ENCODE peak calls at places on chromosomes 11 and 22, in eight cellular contexts. One of them, this sample, is unnamed.

GRCh38 chr11:133946541-133947297 is 10.0 kb downstream of the IGSF9B start:
- DNase-seq in AG10803: no peak
- DNase-seq in mesenchymal stem cell: no peak
- DNase-seq in upper lobe of right lung: peak; percentile 61
- DNase-seq in right cardiac atrium: peak; percentile 81
- DNase-seq in heart right ventricle: peak; percentile 50
- DNase-seq in adipocyte: no peak
- DNase-seq in small intestine: no peak
- DNase-seq in this sample: no peak

GRCh38 chr22:28229566-28230483 is 310.8 kb upstream of the PITPNB start:
- DNase-seq in small intestine: no peak
- DNase-seq in upper lobe of right lung: no peak
- DNase-seq in AG10803: peak; percentile 87
- DNase-seq in right cardiac atrium: no peak
- DNase-seq in mesenchymal stem cell: peak; percentile 38
- DNase-seq in adipocyte: peak; percentile 61
- DNase-seq in heart right ventricle: no peak
- DNase-seq in this sample: no peak

GRCh38 chr11:44033411-44033850 is 14.3 kb upstream of the ACCSL start:
- DNase-seq in mesenchymal stem cell: no peak
- DNase-seq in right cardiac atrium: no peak
- DNase-seq in AG10803: no peak
- DNase-seq in heart right ventricle: no peak
- DNase-seq in small intestine: no peak
- DNase-seq in upper lobe of right lung: no peak
- DNase-seq in adipocyte: no peak
- DNase-seq in this sample: no peak

GRCh38 chr11:10688401-10688800 is 5.2 kb downstream of the IRAG1 start:
- DNase-seq in right cardiac atrium: no peak
- DNase-seq in upper lobe of right lung: no peak
- DNase-seq in small intestine: no peak
- DNase-seq in adipocyte: no peak
- DNase-seq in mesenchymal stem cell: no peak
- DNase-seq in AG10803: no peak
- DNase-seq in heart right ventricle: no peak
- DNase-seq in this sample: no peak

GRCh38 chr22:24834845-24835570 is 29.0 kb downstream of the SGSM1 start:
- DNase-seq in upper lobe of right lung: no peak
- DNase-seq in right cardiac atrium: no peak
- DNase-seq in adipocyte: no peak
- DNase-seq in AG10803: no peak
- DNase-seq in small intestine: peak; percentile 43
- DNase-seq in heart right ventricle: no peak
- DNase-seq in mesenchymal stem cell: peak; percentile 14
- DNase-seq in this sample: peak; percentile 44

GRCh38 chr11:2536440-2536989 is 91.7 kb downstream of the KCNQ1 start:
- DNase-seq in right cardiac atrium: peak; percentile 47
- DNase-seq in heart right ventricle: no peak
- DNase-seq in adipocyte: no peak
- DNase-seq in small intestine: no peak
- DNase-seq in mesenchymal stem cell: no peak
- DNase-seq in AG10803: no peak
- DNase-seq in upper lobe of right lung: peak; percentile 59
- DNase-seq in this sample: no peak

GRCh38 chr11:133928628-133929059 is 28.1 kb downstream of the IGSF9B start:
- DNase-seq in upper lobe of right lung: no peak
- DNase-seq in AG10803: peak; percentile 42
- DNase-seq in mesenchymal stem cell: no peak
- DNase-seq in right cardiac atrium: no peak
- DNase-seq in adipocyte: peak; percentile 34
- DNase-seq in small intestine: no peak
- DNase-seq in heart right ventricle: no peak
- DNase-seq in this sample: peak; percentile 82

GRCh38 chr11:59550842-59551650 is 39.7 kb downstream of the OR4D9 start:
- DNase-seq in adipocyte: peak; percentile 93
- DNase-seq in mesenchymal stem cell: peak; percentile 96
- DNase-seq in heart right ventricle: peak; percentile 77
- DNase-seq in AG10803: peak; percentile 91
- DNase-seq in small intestine: peak; percentile 80
- DNase-seq in upper lobe of right lung: peak; percentile 84
- DNase-seq in right cardiac atrium: peak; percentile 84
- DNase-seq in this sample: peak; percentile 90

GRCh38 chr11:27524155-27524554 is 17.6 kb upstream of the LIN7C start:
- DNase-seq in AG10803: peak; percentile 57
- DNase-seq in adipocyte: peak; percentile 39
- DNase-seq in small intestine: no peak
- DNase-seq in right cardiac atrium: no peak
- DNase-seq in mesenchymal stem cell: peak; percentile 30
- DNase-seq in upper lobe of right lung: no peak
- DNase-seq in heart right ventricle: no peak
- DNase-seq in this sample: no peak

GRCh38 chr22:29727248-29727551 is 7.4 kb downstream of the CABP7 start:
- DNase-seq in upper lobe of right lung: peak; percentile 71
- DNase-seq in AG10803: peak; percentile 21
- DNase-seq in right cardiac atrium: peak; percentile 73
- DNase-seq in heart right ventricle: no peak
- DNase-seq in mesenchymal stem cell: peak; percentile 42
- DNase-seq in small intestine: no peak
- DNase-seq in adipocyte: peak; percentile 62
- DNase-seq in this sample: no peak

GRCh38 chr11:111936045-111936400 is 1.1 kb upstream of the DIXDC1 start:
- DNase-seq in heart right ventricle: no peak
- DNase-seq in small intestine: no peak
- DNase-seq in adipocyte: no peak
- DNase-seq in upper lobe of right lung: no peak
- DNase-seq in right cardiac atrium: no peak
- DNase-seq in AG10803: no peak
- DNase-seq in mesenchymal stem cell: peak; percentile 49
- DNase-seq in this sample: no peak

GRCh38 chr11:34308821-34309585 is 48.8 kb downstream of the ABTB2 start:
- DNase-seq in mesenchymal stem cell: no peak
- DNase-seq in upper lobe of right lung: no peak
- DNase-seq in adipocyte: peak; percentile 66
- DNase-seq in right cardiac atrium: no peak
- DNase-seq in heart right ventricle: no peak
- DNase-seq in AG10803: peak; percentile 93
- DNase-seq in small intestine: peak; percentile 91
- DNase-seq in this sample: no peak

GRCh38 chr11:86978756-86979608 is 23.8 kb upstream of the FZD4 start:
- DNase-seq in adipocyte: peak; percentile 71
- DNase-seq in mesenchymal stem cell: peak; percentile 44
- DNase-seq in heart right ventricle: peak; percentile 45
- DNase-seq in right cardiac atrium: no peak
- DNase-seq in AG10803: peak; percentile 41
- DNase-seq in upper lobe of right lung: no peak
- DNase-seq in small intestine: peak; percentile 38
- DNase-seq in this sample: peak; percentile 31

GRCh38 chr11:118198370-118198769 is 21.9 kb upstream of the SCN2B start:
- DNase-seq in right cardiac atrium: peak; percentile 94
- DNase-seq in heart right ventricle: peak; percentile 83
- DNase-seq in adipocyte: peak; percentile 84
- DNase-seq in mesenchymal stem cell: peak; percentile 55
- DNase-seq in AG10803: peak; percentile 50
- DNase-seq in small intestine: peak; percentile 70
- DNase-seq in upper lobe of right lung: peak; percentile 91
- DNase-seq in this sample: peak; percentile 68

GRCh38 chr11:41836426-41836825 is 377.0 kb upstream of the LRRC4C start:
- DNase-seq in right cardiac atrium: no peak
- DNase-seq in mesenchymal stem cell: no peak
- DNase-seq in adipocyte: no peak
- DNase-seq in upper lobe of right lung: no peak
- DNase-seq in heart right ventricle: no peak
- DNase-seq in AG10803: no peak
- DNase-seq in small intestine: no peak
- DNase-seq in this sample: no peak

GRCh38 chr11:128783513-128783912 is 83.6 kb downstream of the KCNJ1 start:
- DNase-seq in AG10803: no peak
- DNase-seq in adipocyte: no peak
- DNase-seq in small intestine: peak; percentile 12
- DNase-seq in mesenchymal stem cell: no peak
- DNase-seq in upper lobe of right lung: no peak
- DNase-seq in heart right ventricle: no peak
- DNase-seq in right cardiac atrium: no peak
- DNase-seq in this sample: peak; percentile 10

GRCh38 chr11:86802601-86803051 is 2.3 kb downstream of the PRSS23 start:
- DNase-seq in adipocyte: peak; percentile 75
- DNase-seq in upper lobe of right lung: no peak
- DNase-seq in AG10803: peak; percentile 47
- DNase-seq in small intestine: peak; percentile 63
- DNase-seq in heart right ventricle: no peak
- DNase-seq in right cardiac atrium: no peak
- DNase-seq in mesenchymal stem cell: peak; percentile 75
- DNase-seq in this sample: peak; percentile 31

DNA sequence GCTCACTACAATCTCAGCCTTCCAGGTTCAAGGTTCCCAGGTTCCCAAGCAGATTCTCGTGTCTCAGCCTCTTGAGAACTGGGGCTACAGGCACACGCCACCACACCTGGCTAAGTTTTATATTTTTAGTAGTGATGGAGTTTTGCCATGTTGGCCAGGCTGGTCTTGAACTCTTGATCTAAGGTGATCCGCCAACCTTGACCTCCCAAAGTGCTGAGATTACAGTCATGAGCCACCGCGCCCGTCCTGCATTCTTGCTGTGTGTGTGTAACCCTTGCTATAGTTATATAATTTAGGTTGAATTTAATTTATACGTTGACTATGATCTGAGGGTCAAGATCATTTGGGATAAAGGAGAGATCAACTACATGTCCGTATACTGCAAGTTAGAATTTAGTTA is 29.3 kb upstream of the ROBO3 start:
- DNase-seq in right cardiac atrium: no peak
- DNase-seq in mesenchymal stem cell: no peak
- DNase-seq in AG10803: no peak
- DNase-seq in adipocyte: no peak
- DNase-seq in heart right ventricle: no peak
- DNase-seq in upper lobe of right lung: no peak
- DNase-seq in small intestine: no peak
- DNase-seq in this sample: no peak
- H3K4me3 ChIP-seq in right cardiac atrium: peak overlapping the region; percentile 40
- H3K4me3 ChIP-seq in mesenchymal stem cell: no peak overlapping the region
- H3K4me3 ChIP-seq in AG10803: no peak overlapping the region
- H3K4me3 ChIP-seq in adipocyte: peak overlapping the region; percentile 65
- H3K4me3 ChIP-seq in heart right ventricle: no peak overlapping the region
- H3K4me3 ChIP-seq in upper lobe of right lung: peak overlapping the region; percentile 42
- H3K4me3 ChIP-seq in small intestine: no peak overlapping the region
- H3K4me3 ChIP-seq in this sample: no peak overlapping the region

DNA sequence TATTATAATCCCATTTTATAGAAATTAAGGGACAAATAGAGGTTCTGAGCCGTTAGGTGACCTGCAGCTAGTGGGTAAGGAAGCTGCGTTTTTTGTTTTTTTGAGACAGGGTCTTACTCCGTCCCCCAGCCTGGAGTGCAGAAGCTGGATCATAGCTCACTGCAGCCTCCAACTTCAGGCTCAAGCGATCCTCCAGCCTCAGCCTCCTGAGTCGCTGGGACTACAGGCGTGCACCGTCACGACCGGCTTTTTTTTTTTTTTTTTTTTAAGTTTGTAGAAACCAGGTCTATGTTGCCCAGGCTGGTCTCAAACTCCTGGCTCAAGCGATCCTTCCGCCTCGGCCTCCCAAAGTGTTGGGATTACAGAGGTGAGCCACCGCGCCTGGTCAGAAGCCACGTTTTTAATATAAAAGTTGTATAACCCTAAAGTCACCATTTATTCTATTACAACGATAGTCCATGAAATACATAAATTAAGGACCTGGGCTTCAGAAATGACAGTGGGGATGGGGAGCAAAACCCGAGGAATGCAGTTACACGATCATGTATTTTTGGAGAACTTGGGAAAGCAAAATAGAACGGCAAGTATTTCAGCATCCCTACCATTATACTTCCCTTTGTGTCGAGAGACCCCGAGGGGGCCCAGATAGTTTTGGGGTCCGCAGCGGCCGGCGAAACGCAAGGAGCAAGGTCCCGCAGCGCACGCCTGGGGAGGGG is 638 bp downstream of the SAAL1 start:
- DNase-seq in small intestine: no peak
- DNase-seq in right cardiac atrium: no peak
- DNase-seq in AG10803: no peak
- DNase-seq in upper lobe of right lung: no peak
- DNase-seq in mesenchymal stem cell: peak; percentile 15
- DNase-seq in heart right ventricle: no peak
- DNase-seq in adipocyte: peak; percentile 6
- DNase-seq in this sample: no peak
- H3K4me3 ChIP-seq in small intestine: peak overlapping the region; percentile 99
- H3K4me3 ChIP-seq in right cardiac atrium: peak overlapping the region; percentile 85
- H3K4me3 ChIP-seq in AG10803: peak overlapping the region; percentile 94
- H3K4me3 ChIP-seq in upper lobe of right lung: peak overlapping the region; percentile 91
- H3K4me3 ChIP-seq in mesenchymal stem cell: peak overlapping the region; percentile 99
- H3K4me3 ChIP-seq in heart right ventricle: peak overlapping the region; percentile 79
- H3K4me3 ChIP-seq in adipocyte: peak overlapping the region; percentile 98
- H3K4me3 ChIP-seq in this sample: peak overlapping the region; percentile 88

DNA sequence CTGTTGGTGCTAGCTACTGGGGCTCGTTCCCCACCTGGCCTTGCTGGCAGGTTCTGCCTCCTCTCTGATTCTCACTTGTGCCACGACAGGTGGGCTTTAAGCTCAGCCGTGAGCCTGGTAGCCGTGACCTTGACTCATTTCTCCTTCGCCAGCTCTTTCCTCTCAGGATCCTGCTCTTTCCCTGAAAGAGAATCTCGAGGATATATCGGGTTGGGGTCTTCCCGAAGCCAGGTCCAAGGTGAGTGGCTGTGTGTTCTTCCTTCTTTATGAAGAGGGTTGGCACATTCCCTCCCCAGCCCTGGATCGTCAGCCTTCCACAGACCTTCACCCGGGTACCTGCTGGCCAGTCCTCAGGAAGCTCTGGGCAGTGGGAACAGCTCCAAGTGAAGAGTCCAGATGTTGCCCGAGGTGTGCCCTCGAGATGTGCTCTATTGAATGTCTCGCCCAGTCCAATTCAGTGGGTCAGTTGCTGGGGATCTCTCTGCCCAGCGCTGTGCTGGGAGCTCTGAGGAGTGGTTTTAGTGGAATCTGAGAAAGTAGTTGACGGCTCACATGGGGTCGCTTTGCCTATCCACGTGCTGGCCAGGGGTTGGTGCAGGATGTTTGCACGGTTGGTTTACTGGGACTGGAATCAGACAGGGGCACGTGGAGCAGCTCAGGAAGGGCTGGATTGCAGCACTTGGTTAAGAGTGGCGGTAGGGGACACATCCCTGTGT is 1.4 kb downstream of the ZNF74 start:
- DNase-seq in adipocyte: no peak
- DNase-seq in upper lobe of right lung: no peak
- DNase-seq in right cardiac atrium: no peak
- DNase-seq in mesenchymal stem cell: no peak
- DNase-seq in small intestine: no peak
- DNase-seq in heart right ventricle: no peak
- DNase-seq in AG10803: no peak
- DNase-seq in this sample: no peak
- H3K4me3 ChIP-seq in adipocyte: no peak overlapping the region
- H3K4me3 ChIP-seq in upper lobe of right lung: peak overlapping the region; percentile 92
- H3K4me3 ChIP-seq in right cardiac atrium: no peak overlapping the region
- H3K4me3 ChIP-seq in mesenchymal stem cell: no peak overlapping the region
- H3K4me3 ChIP-seq in small intestine: no peak overlapping the region
- H3K4me3 ChIP-seq in heart right ventricle: no peak overlapping the region
- H3K4me3 ChIP-seq in AG10803: peak overlapping the region; percentile 13
- H3K4me3 ChIP-seq in this sample: peak overlapping the region; percentile 82

DNA sequence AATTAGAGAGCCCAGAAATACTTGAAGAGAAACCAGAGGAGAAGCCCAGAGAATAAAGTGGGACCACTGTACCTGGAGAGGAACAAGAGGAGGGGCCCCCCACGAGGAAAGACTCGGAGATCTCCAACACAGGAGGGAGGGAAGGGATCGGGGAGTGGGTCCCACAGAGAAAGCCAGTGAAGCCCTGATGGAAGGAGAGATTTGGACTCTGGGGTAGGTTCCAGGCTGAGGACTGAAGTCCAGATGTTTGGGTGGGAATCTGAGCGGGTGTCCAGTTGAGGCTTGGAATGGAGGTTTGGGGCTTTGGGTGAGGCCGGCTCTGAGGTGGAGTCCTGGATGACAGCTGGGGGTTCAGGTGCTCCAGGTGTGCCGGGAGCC is 32.7 kb downstream of the PDE2A start:
- DNase-seq in AG10803: no peak
- DNase-seq in mesenchymal stem cell: no peak
- DNase-seq in right cardiac atrium: no peak
- DNase-seq in heart right ventricle: no peak
- DNase-seq in adipocyte: no peak
- DNase-seq in upper lobe of right lung: no peak
- DNase-seq in small intestine: no peak
- DNase-seq in this sample: no peak
- H3K4me3 ChIP-seq in AG10803: no peak overlapping the region
- H3K4me3 ChIP-seq in mesenchymal stem cell: no peak overlapping the region
- H3K4me3 ChIP-seq in right cardiac atrium: peak overlapping the region; percentile 64
- H3K4me3 ChIP-seq in heart right ventricle: peak overlapping the region; percentile 71
- H3K4me3 ChIP-seq in adipocyte: no peak overlapping the region
- H3K4me3 ChIP-seq in upper lobe of right lung: peak overlapping the region; percentile 58
- H3K4me3 ChIP-seq in small intestine: no peak overlapping the region
- H3K4me3 ChIP-seq in this sample: no peak overlapping the region